ENCODE peak calls at places on chromosomes 6 and 20, in four cellular contexts. I, V, N and D are unnamed samples.

GRCh38 chr6:155130161-155130853 is 133.5 kb upstream of the CLDN20 start:
- DNase-seq in I (no peak), V (no peak), N (no peak), D (no peak)

GRCh38 chr20:10876558-10876957 is 202.8 kb upstream of the JAG1 start:
- DNase-seq in I (no peak), V (no peak), N (peak; percentile 78), D (no peak)

GRCh38 chr6:4554645-4555044 is 221.6 kb upstream of the CDYL start:
- DNase-seq in I (no peak), V (no peak), N (no peak), D (no peak)

GRCh38 chr20:52105573-52106422 is 85.8 kb downstream of the ZFP64 start:
- DNase-seq in I (peak; percentile 47), V (no peak), N (no peak), D (no peak)

GRCh38 chr6:113763883-113764282 is 93.3 kb upstream of the MARCKS start:
- DNase-seq in I (no peak), V (peak; percentile 89), N (peak; percentile 60), D (peak; percentile 60)

GRCh38 chr20:945841-946240 is 29.7 kb upstream of the ANGPT4 start:
- DNase-seq in I (no peak), V (no peak), N (no peak), D (no peak)

GRCh38 chr6:31493875-31494694 is 3.9 kb upstream of the MICB start:
- DNase-seq in I (peak; percentile 90), V (peak; percentile 86), N (peak; percentile 73), D (no peak)

GRCh38 chr6:87012035-87012434 is 74.7 kb downstream of the HTR1E start:
- DNase-seq in I (no peak), V (peak; percentile 7), N (no peak), D (no peak)

GRCh38 chr6:116386581-116387299 is 16.0 kb downstream of the DSE start:
- DNase-seq in I (no peak), V (peak; percentile 57), N (peak; percentile 83), D (no peak)

GRCh38 chr20:53827996-53828672 is 234.5 kb upstream of the ZNF217 start:
- DNase-seq in I (no peak), V (no peak), N (peak; percentile 99), D (peak; percentile 95)

GRCh38 chr6:14192186-14192788 is 74.7 kb downstream of the CD83 start:
- DNase-seq in I (no peak), V (no peak), N (peak; percentile 10), D (no peak)

GRCh38 chr6:10578718-10579117 is 57.6 kb downstream of the GCNT2 start:
- DNase-seq in I (no peak), V (no peak), N (no peak), D (no peak)

DNA sequence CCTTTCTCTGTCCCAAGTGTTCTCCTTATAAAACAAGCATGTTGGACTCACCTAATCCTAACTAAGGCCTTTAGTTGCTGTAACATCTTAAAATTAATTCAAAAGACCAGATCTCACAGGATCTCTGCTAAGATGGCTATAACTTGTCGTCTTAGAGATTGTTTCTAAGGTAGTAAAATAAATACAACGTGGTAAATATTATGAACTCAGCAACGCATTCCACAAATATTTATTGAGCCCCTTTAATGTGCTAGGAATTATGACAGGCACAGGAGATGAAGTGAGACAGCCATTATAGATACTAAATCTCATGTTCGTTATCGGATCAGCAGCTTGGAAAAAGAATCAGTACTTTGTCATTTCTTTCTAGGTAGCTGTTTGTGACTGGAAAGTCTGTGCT is 20.8 kb upstream of the MCM3 start:
- DNase-seq in I (no peak), V (no peak), N (peak; percentile 15), D (no peak)
- H3K4me3 ChIP-seq in I (no peak overlapping the region), V (peak overlapping the region; percentile 24), N (no peak overlapping the region), D (no peak overlapping the region)

DNA sequence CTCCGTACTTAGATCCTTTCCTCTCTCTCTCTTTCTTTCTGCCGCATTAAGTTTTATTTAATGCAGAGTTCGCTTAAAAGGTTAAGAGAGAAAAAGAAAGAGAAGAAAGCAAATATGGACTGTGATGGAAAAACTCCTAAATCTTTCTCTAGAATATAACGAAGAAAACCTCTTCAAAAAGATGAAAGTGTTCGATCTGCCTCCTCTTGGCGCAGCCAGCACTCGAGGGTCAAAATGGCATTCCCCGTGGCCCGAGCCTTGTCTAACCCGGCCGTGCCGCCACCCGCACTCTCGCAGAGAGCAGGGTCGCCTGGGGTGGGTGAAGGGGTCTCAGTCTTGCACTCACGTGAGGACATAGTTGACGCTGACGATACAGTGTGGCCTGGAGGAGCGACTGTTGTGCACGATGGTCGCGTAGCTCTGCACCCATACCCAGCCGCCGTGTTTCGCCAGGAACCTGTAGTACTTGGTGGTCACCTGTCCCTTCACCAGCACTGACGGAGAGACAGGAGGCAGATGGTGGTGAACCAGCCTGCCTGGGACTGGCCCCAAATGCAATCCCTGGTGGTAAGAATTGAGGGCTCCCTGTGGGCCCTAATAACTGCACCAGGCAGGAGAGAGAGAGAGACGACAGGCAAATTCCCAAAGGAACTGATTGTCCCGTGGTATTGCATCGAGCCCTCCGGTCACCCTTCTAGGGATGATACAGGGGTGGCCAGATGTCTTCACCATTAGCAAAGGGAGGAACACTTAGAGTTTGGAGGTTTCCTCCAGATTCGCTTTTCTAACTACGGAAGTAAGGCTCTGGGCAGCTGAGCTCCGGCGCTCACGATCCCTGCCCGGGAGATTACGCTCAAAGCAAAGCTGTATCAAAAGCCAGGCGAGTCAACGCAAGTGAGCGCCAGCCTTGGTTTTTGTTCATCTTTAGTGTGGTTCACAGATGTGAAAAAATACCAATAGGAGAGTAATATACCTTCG is 17.5 kb downstream of the SIM1 start:
- DNase-seq in I (no peak), V (no peak), N (no peak), D (no peak)
- H3K4me3 ChIP-seq in I (no peak overlapping the region), V (no peak overlapping the region), N (peak overlapping the region; percentile 11), D (no peak overlapping the region)

DNA sequence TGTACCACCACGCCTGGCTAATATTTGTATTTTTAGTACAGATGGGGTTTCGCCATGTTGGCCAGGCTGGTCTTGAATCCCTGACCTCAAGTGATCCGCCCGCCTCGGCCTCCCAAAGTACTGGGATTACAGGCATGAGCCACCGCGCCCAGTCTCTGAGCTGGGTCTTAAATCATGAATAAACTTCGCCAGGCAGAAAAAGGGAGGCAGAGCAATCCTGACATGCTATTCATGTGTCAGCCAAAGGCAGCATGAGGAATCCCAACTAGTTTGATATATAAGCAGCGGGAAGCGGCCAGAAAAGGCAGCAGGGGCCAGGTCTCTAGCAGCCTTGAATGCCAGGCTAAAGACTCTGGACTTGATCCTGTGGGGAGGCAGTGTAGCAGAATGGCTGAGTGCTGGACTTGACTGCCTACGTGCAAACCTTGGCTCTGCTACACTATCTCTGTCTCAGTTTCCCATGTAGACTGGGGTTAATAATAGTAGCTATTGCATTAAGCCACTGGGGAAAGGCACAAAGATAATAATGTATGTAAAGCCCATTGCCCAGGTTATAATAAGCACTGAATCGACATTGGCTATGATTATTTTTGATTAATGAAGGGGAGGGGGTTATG is 1.8 kb downstream of the PROCR start:
- DNase-seq in I (no peak), V (no peak), N (peak; percentile 52), D (no peak)
- H3K4me3 ChIP-seq in I (no peak overlapping the region), V (no peak overlapping the region), N (peak overlapping the region; percentile 47), D (no peak overlapping the region)

DNA sequence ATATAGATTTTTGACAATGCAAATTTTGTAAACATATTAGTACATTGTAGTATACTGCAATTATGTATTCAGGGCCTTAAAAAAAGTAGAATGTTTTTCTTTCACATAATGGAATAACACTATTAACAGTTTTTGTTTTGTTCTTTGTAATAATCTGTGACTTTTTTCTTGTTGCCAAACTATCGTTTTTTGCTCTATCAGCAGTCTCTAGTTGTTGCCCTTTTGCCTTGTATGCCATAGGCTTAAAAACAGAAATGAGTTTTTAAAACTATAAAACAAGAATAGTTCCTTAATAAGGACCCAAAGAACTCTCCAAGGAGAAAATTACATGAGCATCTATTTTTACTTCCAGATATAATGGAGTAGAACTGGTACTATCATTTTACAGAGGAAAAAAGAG is 29.5 kb downstream of the REPS1 start:
- DNase-seq in I (no peak), V (no peak), N (no peak), D (no peak)
- H3K4me3 ChIP-seq in I (no peak overlapping the region), V (no peak overlapping the region), N (no peak overlapping the region), D (no peak overlapping the region)

DNA sequence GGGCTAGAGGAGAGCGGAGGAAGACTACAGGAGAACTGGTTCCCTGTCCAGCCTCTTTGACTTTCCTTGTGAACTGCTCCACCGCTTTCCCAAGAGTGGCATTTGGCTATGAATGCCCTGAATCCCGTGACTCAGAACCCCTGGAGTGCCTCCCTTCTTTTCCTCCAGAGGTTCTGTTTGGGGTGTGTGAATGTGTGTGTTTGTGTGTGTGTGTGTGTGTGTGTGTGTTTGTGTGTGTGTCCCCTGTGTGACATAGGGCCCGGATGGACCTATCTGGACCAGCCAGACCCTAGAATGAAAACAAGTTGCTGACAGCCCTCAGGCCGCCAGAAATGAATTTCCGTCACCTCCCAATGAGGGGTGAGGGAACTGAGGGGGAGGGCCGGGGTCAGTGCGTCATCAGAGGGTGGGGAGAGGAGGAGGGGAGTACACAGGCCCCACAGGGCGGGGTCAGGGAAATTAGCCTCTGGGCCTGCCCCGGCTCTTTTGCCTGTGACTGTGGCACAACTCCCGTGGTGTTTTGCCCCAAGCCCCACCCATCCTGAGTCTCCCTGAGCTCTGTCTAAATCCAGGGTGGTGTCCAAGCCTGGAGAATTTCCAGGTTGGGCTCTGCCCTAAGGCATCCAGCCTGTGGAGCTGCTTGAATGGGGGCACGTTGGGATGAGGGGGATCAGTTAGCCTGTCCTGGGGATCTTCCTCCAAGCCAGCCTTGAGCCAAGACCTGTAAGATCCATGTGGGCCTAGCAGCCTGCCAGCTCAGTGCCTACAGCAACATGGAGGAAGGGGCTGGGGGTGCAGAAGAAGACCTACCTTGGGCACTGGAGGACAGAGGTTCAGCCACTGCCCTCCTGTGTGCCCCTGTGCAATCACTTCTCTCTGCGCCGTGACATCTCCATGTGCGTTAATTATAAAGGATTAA is 15.2 kb upstream of the MRPS18A start:
- DNase-seq in I (peak; percentile 96), V (peak; percentile 52), N (peak; percentile 96), D (peak; percentile 78)
- H3K4me3 ChIP-seq in I (no peak overlapping the region), V (no peak overlapping the region), N (no peak overlapping the region), D (no peak overlapping the region)

GRCh38 chr20:47359533-47360206 is 3.2 kb upstream of the ZMYND8 start:
- DNase-seq in I (no peak), V (no peak), N (no peak), D (no peak)
- H3K4me3 ChIP-seq in I (no peak overlapping the region), V (peak overlapping the region; percentile 67), N (no peak overlapping the region), D (no peak overlapping the region)

GRCh38 chr6:90079555-90080490 is 185.6 kb downstream of the GJA10 start:
- DNase-seq in I (no peak), V (no peak), N (no peak), D (no peak)
- H3K4me3 ChIP-seq in I (no peak overlapping the region), V (no peak overlapping the region), N (no peak overlapping the region), D (no peak overlapping the region)

GRCh38 chr20:58116505-58116904 is 111.9 kb downstream of the ANKRD60 start:
- DNase-seq in I (no peak), V (no peak), N (no peak), D (no peak)

GRCh38 chr20:58112017-58112781 is 116.3 kb downstream of the ANKRD60 start:
- DNase-seq in I (no peak), V (peak; percentile 26), N (peak; percentile 37), D (no peak)

GRCh38 chr20:58111340-58112016 is 117.0 kb downstream of the ANKRD60 start:
- DNase-seq in I (no peak), V (no peak), N (no peak), D (no peak)

GRCh38 chr20:58109918-58110635 is 118.4 kb downstream of the ANKRD60 start:
- DNase-seq in I (no peak), V (no peak), N (no peak), D (no peak)

GRCh38 chr20:58113706-58114105 is 114.7 kb downstream of the ANKRD60 start:
- DNase-seq in I (no peak), V (no peak), N (no peak), D (no peak)
- H3K4me3 ChIP-seq in I (no peak overlapping the region), V (no peak overlapping the region), N (no peak overlapping the region), D (no peak overlapping the region)